ENCODE peak calls at places on chromosomes 1 and 21, in four cellular contexts. A is head of caudate nucleus, O is HS-5, M is NCI-H774. I is an unnamed sample.

GRCh38 chr1:63087966-63088365 is 234.4 kb upstream of the FOXD3 start:
- DNase-seq in O (no peak), M (peak; percentile 33), A (peak; percentile 59), I (no peak)

GRCh38 chr1:185960377-185961151 is 226.4 kb downstream of the HMCN1 start:
- DNase-seq in O (no peak), M (no peak), A (no peak), I (no peak)

GRCh38 chr1:172613294-172613693 is 45.6 kb upstream of the FASLG start:
- DNase-seq in O (no peak), M (no peak), A (no peak), I (no peak)

GRCh38 chr1:54172614-54173312 is 20.0 kb upstream of the CDCP2 start:
- DNase-seq in O (no peak), M (no peak), A (no peak), I (no peak)

GRCh38 chr1:220999872-221000863 is 120.9 kb downstream of the HLX start:
- DNase-seq in M (no peak), A (no peak), O (no peak), I (no peak)

GRCh38 chr21:37871121-37871862 is 45.0 kb downstream of the KCNJ6 start:
- DNase-seq in O (no peak), A (no peak), M (no peak), I (no peak)

GRCh38 chr1:216462061-216462775 is 39.0 kb upstream of the USH2A start:
- DNase-seq in O (peak; percentile 40), A (no peak), M (no peak), I (no peak)

GRCh38 chr1:64834734-64835133 is 89.9 kb downstream of the RAVER2 start:
- DNase-seq in A (no peak), O (no peak), M (no peak), I (no peak)

I was measured in LNCaP clone FGC.